ENCODE peak calls at places on chromosomes 7 and 10, in eight cellular contexts. S is esophagus squamous epithelium, N is psoas muscle, F is heart right ventricle, B is A549, L is kidney epithelial cell, D is colonic mucosa, A is ovary. I is an unnamed sample.
A peak's percentile ranks its signal among the peaks of the same experiment; 100 is the strongest.

GRCh38 chr10:128928231-128928836 is 538.7 kb upstream of the MGMT start:
- DNase-seq in S (no peak), N (no peak), F (no peak), B (no peak), L (no peak), D (no peak), A (no peak), I (no peak)

GRCh38 chr10:121310151-121310711 is 288.0 kb downstream of the FGFR2 start:
- DNase-seq in S (no peak), N (no peak), F (no peak), B (no peak), L (peak; percentile 59), D (no peak), A (no peak), I (no peak)

GRCh38 chr7:80307251-80307856 is 172.7 kb downstream of the GNAI1 start:
- DNase-seq in S (no peak), N (no peak), F (no peak), B (no peak), L (no peak), D (no peak), A (no peak), I (no peak)

GRCh38 chr7:69091476-69091875 is 506.8 kb upstream of the AUTS2 start:
- DNase-seq in S (no peak), N (no peak), F (no peak), B (no peak), L (no peak), D (no peak), A (no peak), I (no peak)

GRCh38 chr10:11533328-11533781 is 78.1 kb downstream of the USP6NL start:
- DNase-seq in S (no peak), N (no peak), F (no peak), B (no peak), L (no peak), D (no peak), A (no peak), I (no peak)

GRCh38 chr7:1341995-1342645 is 109.4 kb downstream of the UNCX start:
- DNase-seq in S (no peak), N (peak; percentile 39), F (no peak), B (no peak), L (no peak), D (no peak), A (no peak), I (no peak)

GRCh38 chr7:24750441-24751055 is 6.7 kb downstream of the GSDME start:
- DNase-seq in S (no peak), N (no peak), F (no peak), B (no peak), L (no peak), D (no peak), A (no peak), I (no peak)

GRCh38 chr7:111568870-111569462 is 6.7 kb upstream of the IMMP2L start:
- DNase-seq in S (no peak), N (no peak), F (no peak), B (no peak), L (no peak), D (no peak), A (no peak), I (no peak)

GRCh38 chr7:121198502-121198901 is 130.3 kb upstream of the WNT16 start:
- DNase-seq in S (no peak), N (no peak), F (no peak), B (no peak), L (no peak), D (no peak), A (no peak), I (no peak)

GRCh38 chr10:24128066-24128751 is 80.7 kb upstream of the KIAA1217 start:
- DNase-seq in S (no peak), N (no peak), F (no peak), B (no peak), L (no peak), D (no peak), A (no peak), I (no peak)

GRCh38 chr10:69632516-69633199 is 2.6 kb downstream of the FAM241B start:
- DNase-seq in S (no peak), N (no peak), F (no peak), B (no peak), L (no peak), D (no peak), A (no peak), I (peak; percentile 52)

GRCh38 chr7:100360102-100360607 is 2.2 kb downstream of the PILRB start:
- DNase-seq in S (no peak), N (peak; percentile 32), F (no peak), B (no peak), L (no peak), D (no peak), A (no peak), I (no peak)

GRCh38 chr10:71351087-71351486 is 32.0 kb downstream of the SLC29A3 start:
- DNase-seq in S (no peak), N (peak; percentile 23), F (no peak), B (no peak), L (no peak), D (no peak), A (no peak), I (no peak)

GRCh38 chr10:129079705-129080104 is 387.3 kb upstream of the MGMT start:
- DNase-seq in S (no peak), N (peak; percentile 71), F (peak; percentile 63), B (no peak), L (no peak), D (peak; percentile 25), A (no peak), I (no peak)

GRCh38 chr7:97024209-97025129 is at the start of gene DLX5:
- DNase-seq in S (no peak), N (no peak), F (no peak), B (no peak), L (no peak), D (no peak), A (no peak), I (peak; percentile 61)

GRCh38 chr7:97021443-97022261 is 3.0 kb downstream of the DLX5 start:
- DNase-seq in S (no peak), N (no peak), F (no peak), B (no peak), L (no peak), D (no peak), A (no peak), I (no peak)

GRCh38 chr7:97020601-97021442 is 3.8 kb downstream of the DLX5 start:
- DNase-seq in S (no peak), N (no peak), F (no peak), B (no peak), L (no peak), D (no peak), A (no peak), I (no peak)

GRCh38 chr7:97025130-97025499 is 484 bp upstream of the DLX5 start:
- DNase-seq in S (no peak), N (no peak), F (no peak), B (no peak), L (no peak), D (no peak), A (no peak), I (no peak)

GRCh38 chr7:97022451-97023306 is 2.0 kb downstream of the DLX5 start:
- DNase-seq in S (no peak), N (no peak), F (no peak), B (no peak), L (no peak), D (no peak), A (no peak), I (no peak)
- H3K4me3 ChIP-seq in S (no peak overlapping the region), N (no peak overlapping the region), F (no peak overlapping the region), B (no peak overlapping the region), L (no peak overlapping the region), D (no peak overlapping the region), A (no peak overlapping the region), I (peak overlapping the region; percentile 47)

DNA sequence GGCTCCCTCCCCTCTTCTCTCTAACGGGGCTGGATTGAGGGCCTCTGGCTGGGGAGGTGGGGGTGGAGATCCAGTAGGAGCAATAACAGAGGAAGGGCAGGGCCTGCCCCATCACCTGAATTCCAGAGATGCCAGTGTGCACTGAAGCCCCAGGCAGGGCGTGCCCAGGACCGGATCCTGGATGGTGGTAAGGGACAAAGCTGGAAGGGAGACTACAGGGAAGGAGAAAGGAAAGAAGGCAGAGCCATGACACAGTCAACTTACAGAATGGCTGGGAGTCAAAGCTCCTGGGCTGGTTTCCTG is 647 bp downstream of the TMEM139 start:
- DNase-seq in S (no peak), N (no peak), F (peak; percentile 21), B (peak; percentile 62), L (peak; percentile 61), D (peak; percentile 81), A (no peak), I (no peak)
- H3K4me3 ChIP-seq in S (no peak overlapping the region), N (no peak overlapping the region), F (peak overlapping the region; percentile 41), B (no peak overlapping the region), L (peak overlapping the region; percentile 43), D (peak overlapping the region; percentile 5), A (no peak overlapping the region), I (no peak overlapping the region)

GRCh38 chr10:104642001-104642270 is 846 bp downstream of the SORCS3 start:
- DNase-seq in S (no peak), N (no peak), F (no peak), B (no peak), L (no peak), D (no peak), A (peak; percentile 8), I (no peak)

GRCh38 chr10:104643023-104643663 is 2.1 kb downstream of the SORCS3 start:
- DNase-seq in S (no peak), N (no peak), F (no peak), B (no peak), L (no peak), D (no peak), A (no peak), I (no peak)

GRCh38 chr10:104640339-104641149 is 546 bp upstream of the SORCS3 start:
- DNase-seq in S (no peak), N (no peak), F (no peak), B (no peak), L (no peak), D (no peak), A (peak; percentile 9), I (no peak)

GRCh38 chr10:104641150-104642000 is at the start of gene SORCS3:
- DNase-seq in S (no peak), N (no peak), F (no peak), B (no peak), L (no peak), D (no peak), A (peak; percentile 16), I (no peak)

DNA sequence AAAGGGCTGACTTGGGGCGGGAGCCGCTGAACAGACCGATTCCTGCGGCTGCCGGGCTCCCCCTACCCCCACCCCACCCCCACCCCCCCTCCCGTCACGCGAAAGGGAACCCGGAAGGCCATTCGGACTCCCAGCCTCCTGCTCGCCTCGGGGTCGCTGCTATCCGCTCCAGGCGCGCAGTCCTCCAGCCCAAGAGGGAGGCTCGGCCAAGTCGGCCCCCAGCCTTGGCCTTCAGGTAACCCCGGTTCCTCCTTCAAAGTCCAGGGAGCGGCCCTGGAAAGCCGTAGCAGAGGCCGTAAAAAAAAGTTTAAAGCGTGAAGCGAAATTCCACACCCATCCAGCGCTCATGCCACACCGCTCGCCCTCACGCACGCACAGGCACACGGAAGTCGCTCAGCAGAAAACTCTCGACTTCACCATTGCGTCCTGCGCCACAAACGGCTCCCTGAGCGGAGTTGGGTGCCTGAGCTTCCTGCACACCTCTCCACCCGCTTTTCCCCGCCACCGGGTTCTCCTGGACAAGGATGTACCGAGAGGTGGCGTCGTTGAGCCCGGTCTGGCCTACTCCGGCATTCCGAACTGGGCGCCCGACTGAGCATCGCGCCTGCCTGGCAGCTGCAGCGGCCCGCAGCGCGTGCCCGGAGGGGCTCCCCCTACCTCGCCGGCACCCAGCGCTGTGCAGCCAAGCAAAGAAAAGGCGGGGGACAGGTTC is 1.4 kb downstream of the SORCS3 start:
- DNase-seq in S (no peak), N (no peak), F (peak; percentile 39), B (peak; percentile 46), L (no peak), D (peak; percentile 35), A (peak; percentile 65), I (no peak)
- H3K4me3 ChIP-seq in S (no peak overlapping the region), N (no peak overlapping the region), F (peak overlapping the region; percentile 15), B (peak overlapping the region; percentile 34), L (peak overlapping the region; percentile 48), D (no peak overlapping the region), A (no peak overlapping the region), I (no peak overlapping the region)

GRCh38 chr10:29622382-29622885 is 12.3 kb downstream of the SVIL start:
- DNase-seq in S (no peak), N (no peak), F (no peak), B (no peak), L (no peak), D (no peak), A (no peak), I (no peak)
- H3K4me3 ChIP-seq in S (no peak overlapping the region), N (peak overlapping the region; percentile 77), F (peak overlapping the region; percentile 14), B (no peak overlapping the region), L (no peak overlapping the region), D (no peak overlapping the region), A (no peak overlapping the region), I (no peak overlapping the region)

I was measured in tibial artery.